ENCODE peak calls at places on chromosomes 2 and 18, in five cellular contexts. W, A, U, K and P are unnamed samples.

GRCh38 chr2:97911922-97912575 is 83.7 kb downstream of the TMEM131 start:
- DNase-seq in U (no peak), A (no peak), K (no peak), W (no peak), P (no peak)

GRCh38 chr2:114113527-114113926 is 223.6 kb downstream of the ACTR3 start:
- DNase-seq in A (no peak), W (no peak), K (no peak), U (no peak), P (no peak)

GRCh38 chr2:51734115-51734514 is 702.2 kb upstream of the NRXN1 start:
- DNase-seq in U (no peak), A (no peak), W (peak; percentile 17), K (no peak), P (no peak)

GRCh38 chr2:64019975-64020281 is 700 bp upstream of the VPS54 start:
- DNase-seq in W (no peak), A (no peak), U (no peak), K (no peak), P (no peak)

GRCh38 chr2:233235977-233236376 is 15.5 kb upstream of the ATG16L1 start:
- DNase-seq in W (no peak), K (no peak), U (no peak), A (no peak), P (no peak)

GRCh38 chr18:49022311-49023280 is 71.8 kb upstream of the SMAD7 start:
- DNase-seq in U (peak; percentile 26), A (no peak), W (no peak), K (no peak), P (no peak)

GRCh38 chr18:21474621-21475020 is 125.9 kb downstream of the ESCO1 start:
- DNase-seq in K (no peak), A (no peak), W (no peak), U (no peak), P (no peak)

GRCh38 chr18:58195278-58195721 is 151.3 kb downstream of the NEDD4L start:
- DNase-seq in K (peak; percentile 91), A (peak; percentile 50), U (no peak), W (no peak), P (peak; percentile 74)

GRCh38 chr2:217402622-217403383 is 542.9 kb upstream of the TNP1 start:
- DNase-seq in W (no peak), A (peak; percentile 27), U (no peak), K (no peak), P (no peak)

GRCh38 chr2:62030902-62031301 is 125.4 kb downstream of the COMMD1 start:
- DNase-seq in W (no peak), A (no peak), U (no peak), K (no peak), P (no peak)

GRCh38 chr2:237257471-237257951 is 156.5 kb downstream of the COL6A3 start:
- DNase-seq in W (peak; percentile 43), A (no peak), K (no peak), U (no peak), P (no peak)

GRCh38 chr18:48023334-48024008 is 93.0 kb upstream of the SMAD2 start:
- DNase-seq in U (no peak), A (peak; percentile 29), K (peak; percentile 90), W (peak; percentile 65), P (peak; percentile 13)

GRCh38 chr2:142748559-142749099 is 128.8 kb upstream of the KYNU start:
- DNase-seq in K (no peak), W (no peak), U (no peak), A (no peak), P (no peak)

GRCh38 chr2:130373808-130374365 is 18.0 kb downstream of the PTPN18 start:
- DNase-seq in A (no peak), U (no peak), K (no peak), W (no peak), P (no peak)

GRCh38 chr18:48290162-48290926 is 118.8 kb downstream of the ZBTB7C start:
- DNase-seq in A (no peak), K (peak; percentile 60), U (no peak), W (no peak), P (no peak)

GRCh38 chr2:60484080-60484737 is 69.2 kb downstream of the BCL11A start:
- DNase-seq in W (peak; percentile 90), K (no peak), A (no peak), U (no peak), P (no peak)

GRCh38 chr2:200861617-200862016 is 2.8 kb downstream of the CLK1 start:
- DNase-seq in W (peak; percentile 25), U (no peak), K (no peak), A (no peak), P (no peak)

GRCh38 chr2:191350826-191351225 is 105.6 kb downstream of the MYO1B start:
- DNase-seq in K (no peak), U (no peak), A (no peak), W (peak; percentile 66), P (no peak)

GRCh38 chr2:59000796-59001195 is 759.7 kb upstream of the FANCL start:
- DNase-seq in K (no peak), U (no peak), W (no peak), A (no peak), P (no peak)

GRCh38 chr2:98564541-98565164 is 43.7 kb downstream of the COA5 start:
- DNase-seq in U (no peak), W (no peak), K (no peak), A (no peak), P (peak; percentile 61)

GRCh38 chr2:98175811-98176210 is 88.8 kb downstream of the VWA3B start:
- DNase-seq in A (no peak), U (no peak), W (no peak), K (peak; percentile 27), P (no peak)